ENCODE peak calls at places on chromosomes 2 and 18, in nine cellular contexts. T, V, I, P, M, E, O, J and Y are unnamed samples.

GRCh38 chr2:159086332-159086731 is 117.9 kb downstream of the TANC1 start:
- DNase-seq in T (no peak), V (no peak), I (no peak), P (no peak), M (no peak), E (no peak), O (peak; percentile 33), J (no peak), Y (no peak)

GRCh38 chr2:149038442-149039212 is at the start of gene LYPD6B:
- DNase-seq in T (peak; percentile 38), V (peak; percentile 87), I (no peak), P (peak; percentile 3), M (no peak), E (peak; percentile 87), O (no peak), J (no peak), Y (no peak)

GRCh38 chr2:218367415-218368149 is 10.9 kb downstream of the CATIP start:
- DNase-seq in T (peak; percentile 77), V (peak; percentile 89), I (peak; percentile 45), P (peak; percentile 78), M (peak; percentile 37), E (peak; percentile 86), O (peak; percentile 59), J (peak; percentile 58), Y (peak; percentile 87)

GRCh38 chr2:231925303-231926179 is 655 bp downstream of the NPPC start:
- DNase-seq in T (peak; percentile 93), V (peak; percentile 86), I (peak; percentile 61), P (peak; percentile 86), M (peak; percentile 87), E (peak; percentile 72), O (peak; percentile 88), J (peak; percentile 68), Y (peak; percentile 95)

GRCh38 chr2:159078443-159078842 is 110.0 kb downstream of the TANC1 start:
- DNase-seq in T (no peak), V (no peak), I (no peak), P (no peak), M (no peak), E (no peak), O (no peak), J (no peak), Y (no peak)

GRCh38 chr2:33051586-33052385 is 105.0 kb downstream of the LTBP1 start:
- DNase-seq in T (no peak), V (no peak), I (no peak), P (peak; percentile 66), M (peak; percentile 88), E (no peak), O (peak; percentile 81), J (peak; percentile 52), Y (no peak)

GRCh38 chr2:69087211-69087911 is 74.4 kb downstream of the ANTXR1 start:
- DNase-seq in T (no peak), V (no peak), I (no peak), P (no peak), M (peak; percentile 62), E (no peak), O (no peak), J (no peak), Y (no peak)

GRCh38 chr2:72092099-72092498 is 55.6 kb downstream of the CYP26B1 start:
- DNase-seq in T (no peak), V (no peak), I (no peak), P (no peak), M (no peak), E (no peak), O (no peak), J (no peak), Y (peak; percentile 32)

GRCh38 chr2:205903549-205904129 is 182.3 kb downstream of the INO80D start:
- DNase-seq in T (peak; percentile 48), V (peak; percentile 46), I (no peak), P (peak; percentile 29), M (no peak), E (no peak), O (peak; percentile 17), J (no peak), Y (no peak)

GRCh38 chr18:68263481-68263880 is 451.4 kb downstream of the TMX3 start:
- DNase-seq in T (no peak), V (no peak), I (no peak), P (no peak), M (peak; percentile 17), E (no peak), O (peak; percentile 73), J (peak; percentile 73), Y (no peak)

GRCh38 chr2:177093384-177093783 is 119.2 kb upstream of the HNRNPA3 start:
- DNase-seq in T (no peak), V (no peak), I (no peak), P (no peak), M (no peak), E (no peak), O (no peak), J (no peak), Y (no peak)

GRCh38 chr2:233355916-233356315 is 1.6 kb downstream of the DGKD start:
- DNase-seq in T (no peak), V (no peak), I (no peak), P (no peak), M (no peak), E (no peak), O (no peak), J (no peak), Y (no peak)

GRCh38 chr2:191013617-191013875 is 425 bp downstream of the STAT1 start:
- DNase-seq in T (no peak), V (no peak), I (no peak), P (no peak), M (peak; percentile 30), E (no peak), O (no peak), J (no peak), Y (no peak)

GRCh38 chr2:219386532-219387280 is 1.0 kb downstream of the DNPEP start:
- DNase-seq in T (no peak), V (no peak), I (no peak), P (no peak), M (no peak), E (no peak), O (no peak), J (no peak), Y (no peak)

GRCh38 chr2:11286749-11287148 is 57.7 kb downstream of the ROCK2 start:
- DNase-seq in T (no peak), V (no peak), I (no peak), P (no peak), M (peak; percentile 43), E (no peak), O (peak; percentile 31), J (peak; percentile 35), Y (no peak)

GRCh38 chr2:23238011-23238657 is 146.8 kb upstream of the KLHL29 start:
- DNase-seq in T (no peak), V (no peak), I (no peak), P (no peak), M (no peak), E (no peak), O (no peak), J (no peak), Y (no peak)

GRCh38 chr2:169291517-169291916 is 70.8 kb downstream of the LRP2 start:
- DNase-seq in T (no peak), V (no peak), I (no peak), P (no peak), M (no peak), E (no peak), O (peak; percentile 2), J (no peak), Y (no peak)

GRCh38 chr2:1965726-1966125 is 221.4 kb upstream of the PXDN start:
- DNase-seq in T (no peak), V (no peak), I (no peak), P (no peak), M (no peak), E (no peak), O (no peak), J (no peak), Y (no peak)

DNA sequence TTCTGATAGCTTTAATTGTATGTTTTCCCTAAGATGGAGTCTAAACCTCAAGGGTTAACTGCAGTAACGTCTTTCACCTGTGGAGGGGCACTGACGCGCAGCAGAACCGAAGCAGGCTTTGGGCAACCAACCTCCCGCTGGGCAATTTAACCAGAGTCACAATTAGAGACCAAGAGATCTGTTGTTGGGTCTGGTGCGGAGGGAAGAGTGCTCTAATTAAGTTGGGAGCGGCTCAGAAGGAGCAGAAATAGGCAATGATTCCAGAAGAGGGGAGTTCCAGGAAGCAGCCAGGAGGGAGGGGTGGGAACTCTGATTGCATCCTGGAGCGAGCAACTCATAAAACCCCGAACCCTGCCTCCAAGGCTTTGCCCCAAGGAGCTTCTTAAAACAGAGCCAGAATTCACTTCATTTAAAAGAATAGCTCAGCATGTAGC is 245.8 kb downstream of the PAX3 start:
- DNase-seq in T (peak; percentile 31), V (no peak), I (no peak), P (no peak), M (no peak), E (no peak), O (no peak), J (no peak), Y (no peak)
- TF ChIP-seq CTCF in T (peak; percentile 19), V (no peak), I (no peak), P (no peak), M (no peak), E (peak; percentile 54), O (no peak), J (no peak), Y (no peak)

GRCh38 chr2:106581755-106582430 is 94.7 kb downstream of the CD8B2 start:
- DNase-seq in T (peak; percentile 66), V (peak; percentile 56), I (peak; percentile 32), P (peak; percentile 86), M (peak; percentile 43), E (peak; percentile 12), O (peak; percentile 65), J (peak; percentile 41), Y (no peak)
- TF ChIP-seq CTCF in T (no peak), V (no peak), I (no peak), P (no peak), M (peak; percentile 59), E (no peak), O (peak; percentile 41), J (no peak), Y (no peak)

GRCh38 chr2:44342854-44343253 is 18.4 kb downstream of the PREPL start:
- DNase-seq in T (no peak), V (no peak), I (no peak), P (peak; percentile 28), M (no peak), E (no peak), O (peak; percentile 21), J (no peak), Y (no peak)
- TF ChIP-seq CTCF in T (peak; percentile 62), V (no peak), I (no peak), P (peak; percentile 68), M (peak; percentile 6), E (peak; percentile 73), O (peak; percentile 8), J (peak; percentile 18), Y (peak; percentile 53)

GRCh38 chr2:67729474-67729873 is 332.3 kb downstream of the ETAA1 start:
- DNase-seq in T (no peak), V (no peak), I (no peak), P (no peak), M (no peak), E (no peak), O (no peak), J (no peak), Y (no peak)

GRCh38 chr2:67727623-67728022 is 330.5 kb downstream of the ETAA1 start:
- DNase-seq in T (no peak), V (no peak), I (no peak), P (no peak), M (no peak), E (no peak), O (no peak), J (no peak), Y (no peak)

DNA sequence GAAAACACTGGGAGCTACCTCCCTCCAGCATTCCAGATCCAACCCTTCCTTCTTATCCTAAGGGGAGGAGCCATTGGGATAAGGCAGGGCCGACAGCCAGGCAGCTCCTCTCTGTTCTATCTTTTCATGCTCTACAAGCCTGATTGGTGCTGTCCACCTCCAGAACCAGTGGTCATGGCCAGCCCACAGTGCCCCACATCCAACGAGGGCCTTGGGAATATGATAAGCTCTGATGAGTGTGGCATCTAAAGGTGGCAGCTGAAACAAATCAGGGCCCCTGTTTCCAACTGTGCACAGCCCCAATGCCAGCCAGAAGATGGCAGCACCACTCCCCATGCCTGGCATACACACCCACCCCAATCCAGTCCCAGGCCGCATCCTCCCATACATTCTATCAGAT is 329.3 kb downstream of the C1D start:
- DNase-seq in T (peak; percentile 56), V (no peak), I (no peak), P (peak; percentile 21), M (peak; percentile 14), E (peak; percentile 5), O (peak; percentile 45), J (no peak), Y (no peak)
- TF ChIP-seq CTCF in T (peak; percentile 53), V (no peak), I (no peak), P (peak; percentile 41), M (peak; percentile 38), E (peak; percentile 43), O (peak; percentile 62), J (peak; percentile 26), Y (peak; percentile 55)